ENCODE peak calls at places on chromosomes 5 and 9, in six cellular contexts. X is HuH-7.5; H is fibroblast of pulmonary artery; V is stimulated activated CD8-positive, alpha-beta memory T cell treated with anti-CD3 and anti-CD28 coated beads, Interleukin-15, amount 100 ng/mL, for 24 hours; T is small intestine; U is NCI-H345. L is an unnamed sample.

GRCh38 chr5:65076251-65076869 is 307.6 kb downstream of the CWC27 start:
- DNase-seq in V (no peak), U (no peak), T (peak; percentile 46), X (no peak), H (peak; percentile 91), L (no peak)

GRCh38 chr9:3906437-3907213 is 380.8 kb upstream of the RFX3 start:
- DNase-seq in T (no peak), X (no peak), U (no peak), V (no peak), H (peak; percentile 96), L (no peak)

GRCh38 chr5:43367909-43368648 is 44.1 kb downstream of the CCL28 start:
- DNase-seq in X (no peak), U (no peak), H (peak; percentile 51), V (no peak), T (peak; percentile 62), L (no peak)

GRCh38 chr9:107606149-107606790 is 116.7 kb upstream of the KLF4 start:
- DNase-seq in X (no peak), T (peak; percentile 33), U (no peak), H (no peak), V (no peak), L (no peak)

GRCh38 chr5:81994679-81995078 is 22.9 kb downstream of the ATG10 start:
- DNase-seq in H (peak; percentile 10), U (no peak), T (no peak), V (no peak), X (no peak), L (no peak)

GRCh38 chr5:81819556-81820314 is 68.8 kb upstream of the SSBP2 start:
- DNase-seq in U (no peak), H (peak; percentile 44), T (no peak), V (no peak), X (no peak), L (no peak)

GRCh38 chr9:130149654-130150286 is 22.4 kb upstream of the NCS1 start:
- DNase-seq in U (no peak), V (no peak), X (no peak), H (no peak), T (no peak), L (no peak)

GRCh38 chr5:80961376-80962281 is 1.5 kb downstream of the RASGRF2 start:
- DNase-seq in U (no peak), X (no peak), V (no peak), H (no peak), T (peak; percentile 69), L (no peak)

GRCh38 chr5:107218457-107219193 is 452.1 kb downstream of the EFNA5 start:
- DNase-seq in V (no peak), U (no peak), T (peak; percentile 18), X (no peak), H (peak; percentile 80), L (no peak)

GRCh38 chr9:89951671-89952070 is 346.9 kb downstream of the GADD45G start:
- DNase-seq in X (no peak), H (no peak), V (no peak), U (no peak), T (no peak), L (no peak)

GRCh38 chr5:165630211-165630866 is 2124.9 kb downstream of the MAT2B start:
- DNase-seq in T (peak; percentile 75), H (peak; percentile 64), V (no peak), U (peak; percentile 53), X (no peak), L (no peak)

GRCh38 chr9:2681981-2682380 is 35.3 kb upstream of the KCNV2 start:
- DNase-seq in X (no peak), H (no peak), U (no peak), V (no peak), T (no peak), L (no peak)

GRCh38 chr9:693460-694390 is 147.8 kb upstream of the DMRT1 start:
- DNase-seq in X (no peak), V (no peak), T (peak; percentile 19), U (no peak), H (peak; percentile 86), L (no peak)

GRCh38 chr5:57324888-57325287 is 151.0 kb downstream of the GPBP1 start:
- DNase-seq in U (no peak), T (no peak), V (no peak), X (no peak), H (no peak), L (no peak)

GRCh38 chr5:107502711-107503110 is 168.0 kb downstream of the EFNA5 start:
- DNase-seq in V (no peak), T (no peak), U (peak; percentile 76), H (no peak), X (no peak), L (no peak)

GRCh38 chr9:129694265-129694664 is 28.8 kb downstream of the PRRX2 start:
- DNase-seq in T (no peak), X (no peak), H (no peak), V (no peak), U (no peak), L (no peak)

GRCh38 chr9:108356806-108357205 is 499.0 kb downstream of the ACTL7B start:
- DNase-seq in X (no peak), T (no peak), V (no peak), H (no peak), U (no peak), L (no peak)

GRCh38 chr5:31122998-31123950 is 70.2 kb upstream of the CDH6 start:
- DNase-seq in H (no peak), U (no peak), V (no peak), X (no peak), T (no peak), L (no peak)

GRCh38 chr9:133533878-133534277 is 626 bp upstream of the ADAMTSL2 start:
- DNase-seq in U (no peak), T (no peak), H (no peak), V (no peak), X (no peak), L (no peak)

GRCh38 chr5:143001764-143002351 is 231.7 kb downstream of the ARHGAP26 start:
- DNase-seq in V (no peak), X (no peak), T (no peak), U (no peak), H (peak; percentile 75), L (no peak)

GRCh38 chr5:165996484-165996883 is 2295.0 kb upstream of the WWC1 start:
- DNase-seq in H (no peak), X (no peak), U (no peak), T (no peak), V (no peak), L (no peak)

GRCh38 chr9:94971378-94972131 is 245.1 kb downstream of the AOPEP start:
- DNase-seq in V (no peak), T (peak; percentile 61), U (no peak), H (no peak), X (no peak), L (no peak)

GRCh38 chr9:73595036-73595545 is 443.4 kb downstream of the ANXA1 start:
- DNase-seq in T (no peak), X (no peak), U (no peak), V (no peak), H (no peak), L (no peak)

GRCh38 chr5:348726-349125 is 27.2 kb downstream of the AHRR start:
- DNase-seq in V (no peak), H (no peak), X (no peak), T (no peak), U (no peak), L (no peak)

GRCh38 chr9:98135558-98135934 is 16.5 kb upstream of the TRIM14 start:
- DNase-seq in X (no peak), V (no peak), H (no peak), U (no peak), T (no peak), L (no peak)

GRCh38 chr5:151819830-151820229 is 48.1 kb downstream of the G3BP1 start:
- DNase-seq in U (peak; percentile 6), H (no peak), X (no peak), V (no peak), T (no peak), L (no peak)

GRCh38 chr5:33975846-33976245 is 8.6 kb downstream of the SLC45A2 start:
- DNase-seq in V (no peak), X (no peak), H (peak; percentile 11), T (no peak), U (no peak), L (no peak)

GRCh38 chr5:98940586-98940985 is 11.8 kb upstream of the CHD1 start:
- DNase-seq in T (no peak), U (no peak), H (peak; percentile 57), X (no peak), V (no peak), L (no peak)

GRCh38 chr5:93421498-93421897 is 159.5 kb downstream of the NR2F1-AS1 start:
- DNase-seq in T (no peak), X (no peak), U (no peak), V (no peak), H (no peak), L (no peak)

GRCh38 chr9:110933350-110934001 is 104.8 kb downstream of the LPAR1 start:
- DNase-seq in V (no peak), H (no peak), T (no peak), U (no peak), X (no peak), L (no peak)

GRCh38 chr9:86487222-86487841 is 133.1 kb upstream of the TUT7 start:
- DNase-seq in U (no peak), V (no peak), X (peak; percentile 13), H (peak; percentile 84), T (peak; percentile 44), L (no peak)

GRCh38 chr5:157998021-157998504 is 139.1 kb upstream of the CLINT1 start:
- DNase-seq in X (no peak), T (no peak), U (no peak), H (no peak), V (no peak), L (no peak)

GRCh38 chr5:28862137-28862859 is 1823.9 kb upstream of the CDH9 start:
- DNase-seq in V (no peak), H (no peak), T (no peak), X (no peak), U (peak; percentile 84), L (no peak)

GRCh38 chr5:151078490-151079262 is 2.2 kb downstream of the TNIP1 start:
- DNase-seq in T (peak; percentile 30), V (no peak), X (no peak), U (no peak), H (no peak), L (no peak)

L was measured in esophagus squamous epithelium.